ENCODE peak calls at places on chromosomes 4 and X, in four cellular contexts. F, R, V and S are unnamed samples.

GRCh38 chrX:82141942-82142341 is 940.0 kb downstream of the SH3BGRL start:
- DNase-seq in F (no peak), R (no peak), V (no peak), S (no peak)

GRCh38 chr4:82799006-82799881 is 648 bp upstream of the SCD5 start:
- DNase-seq in F (peak), R (no peak), V (peak), S (no peak)

GRCh38 chr4:101337688-101338087 is 9.6 kb downstream of the PPP3CA start:
- DNase-seq in V (no peak), R (no peak), F (peak), S (no peak)

GRCh38 chrX:20265726-20266681 is 705 bp downstream of the RPS6KA3 start:
- DNase-seq in V (peak), R (no peak), F (peak), S (peak)

GRCh38 chr4:109499513-109499912 is 60.5 kb upstream of the MCUB start:
- DNase-seq in R (no peak), F (no peak), V (no peak), S (no peak)

GRCh38 chrX:137431693-137432488 is 134.0 kb upstream of the ZIC3 start:
- DNase-seq in F (no peak), V (no peak), R (no peak), S (no peak)

GRCh38 chr4:79764118-79764517 is 308.9 kb downstream of the ANTXR2 start:
- DNase-seq in V (no peak), F (no peak), R (no peak), S (no peak)

GRCh38 chr4:43133566-43133965 is 241.1 kb downstream of the GRXCR1 start:
- DNase-seq in F (peak), R (no peak), V (no peak), S (no peak)

GRCh38 chr4:93475730-93476129 is 352.8 kb upstream of the ATOH1 start:
- DNase-seq in R (no peak), F (no peak), V (no peak), S (no peak)

GRCh38 chrX:49610718-49611310 is 12.0 kb downstream of the GAGE1 start:
- DNase-seq in V (no peak), R (no peak), F (no peak), S (no peak)

GRCh38 chrX:57282568-57282967 is 3.9 kb upstream of the FAAH2 start:
- DNase-seq in F (no peak), V (peak), R (no peak), S (peak)

GRCh38 chr4:140309124-140309870 is 64.1 kb upstream of the SCOC start:
- DNase-seq in V (peak), F (no peak), R (no peak), S (no peak)

GRCh38 chr4:133402616-133403015 is 253.5 kb downstream of the PCDH10 start:
- DNase-seq in R (no peak), V (no peak), F (no peak), S (no peak)

GRCh38 chr4:154332681-154333421 is 158.7 kb downstream of the DCHS2 start:
- DNase-seq in F (peak), R (peak), V (peak), S (peak)

GRCh38 chr4:73822812-73823480 is 13.5 kb upstream of the CXCL6 start:
- DNase-seq in V (peak), R (no peak), F (no peak), S (peak)

GRCh38 chr4:96103086-96103485 is 263.2 kb downstream of the PDHA2 start:
- DNase-seq in R (no peak), V (no peak), F (no peak), S (no peak)

GRCh38 chr4:88445252-88445651 is 11.7 kb upstream of the HERC5 start:
- DNase-seq in V (no peak), R (no peak), F (no peak), S (no peak)

GRCh38 chr4:2333356-2333841 is 71.5 kb upstream of the MXD4 start:
- DNase-seq in R (no peak), V (no peak), F (no peak), S (no peak)

GRCh38 chr4:8642651-8643321 is 50.2 kb downstream of the CPZ start:
- DNase-seq in F (no peak), R (no peak), V (no peak), S (no peak)

GRCh38 chrX:7158468-7158990 is 10.6 kb upstream of the PUDP start:
- DNase-seq in F (no peak), R (no peak), V (no peak), S (no peak)